ENCODE peak calls at places on chromosomes 13 and 19, in seven cellular contexts. W, L, F, I, Z, D and P are unnamed samples.

GRCh38 chr19:48489608-48490216 is 20.5 kb downstream of the CYTH2 start:
- DNase-seq in W (peak; percentile 64), L (peak; percentile 47), F (peak; percentile 90), I (no peak), Z (peak; percentile 67), D (peak; percentile 55), P (no peak)

GRCh38 chr13:50116430-50116973 is 101.3 kb downstream of the KCNRG start:
- DNase-seq in W (no peak), L (no peak), F (no peak), I (no peak), Z (no peak), D (peak; percentile 53), P (no peak)

GRCh38 chr19:54279441-54279962 is 1.4 kb downstream of the LILRB2 start:
- DNase-seq in W (no peak), L (no peak), F (no peak), I (no peak), Z (no peak), D (no peak), P (no peak)

GRCh38 chr13:30681489-30682242 is 53.7 kb upstream of the ALOX5AP start:
- DNase-seq in W (no peak), L (no peak), F (no peak), I (peak; percentile 52), Z (no peak), D (no peak), P (no peak)

GRCh38 chr13:43799191-43799590 is 12.4 kb upstream of the ENOX1 start:
- DNase-seq in W (no peak), L (no peak), F (no peak), I (no peak), Z (no peak), D (peak; percentile 90), P (no peak)

GRCh38 chr19:38184815-38185214 is 39.2 kb downstream of the DPF1 start:
- DNase-seq in W (no peak), L (no peak), F (no peak), I (no peak), Z (no peak), D (no peak), P (no peak)

GRCh38 chr13:93305886-93306285 is 79.3 kb downstream of the GPC6 start:
- DNase-seq in W (no peak), L (no peak), F (no peak), I (no peak), Z (no peak), D (no peak), P (no peak)

GRCh38 chr13:97058417-97058816 is 64.1 kb upstream of the OXGR1 start:
- DNase-seq in W (no peak), L (no peak), F (no peak), I (no peak), Z (no peak), D (no peak), P (no peak)

GRCh38 chr13:97307882-97308624 is 85.9 kb downstream of the MBNL2 start:
- DNase-seq in W (no peak), L (peak; percentile 81), F (no peak), I (no peak), Z (no peak), D (peak; percentile 30), P (no peak)

GRCh38 chr13:71864981-71865857 is 1.8 kb downstream of the DACH1 start:
- DNase-seq in W (no peak), L (no peak), F (peak; percentile 51), I (no peak), Z (no peak), D (no peak), P (peak; percentile 88)

GRCh38 chr19:49553451-49554271 is 25.9 kb downstream of the RCN3 start:
- DNase-seq in W (no peak), L (peak; percentile 79), F (no peak), I (no peak), Z (no peak), D (peak; percentile 97), P (no peak)

GRCh38 chr19:21135433-21135832 is 6.4 kb upstream of the ZNF431 start:
- DNase-seq in W (no peak), L (no peak), F (no peak), I (no peak), Z (no peak), D (no peak), P (no peak)

GRCh38 chr13:112172017-112172416 is 105.1 kb downstream of the SOX1 start:
- DNase-seq in W (no peak), L (no peak), F (no peak), I (no peak), Z (no peak), D (no peak), P (no peak)

GRCh38 chr13:49733181-49733951 is 42.1 kb upstream of the EBPL start:
- DNase-seq in W (no peak), L (peak; percentile 59), F (no peak), I (no peak), Z (no peak), D (peak; percentile 56), P (no peak)

GRCh38 chr19:39802958-39803357 is 24.3 kb downstream of the LEUTX start:
- DNase-seq in W (no peak), L (no peak), F (no peak), I (no peak), Z (no peak), D (no peak), P (no peak)

GRCh38 chr19:10368101-10368803 is 12.1 kb downstream of the TYK2 start:
- DNase-seq in W (no peak), L (no peak), F (no peak), I (no peak), Z (no peak), D (no peak), P (no peak)

GRCh38 chr19:19329199-19329598 is 8.6 kb downstream of the MAU2 start:
- DNase-seq in W (no peak), L (no peak), F (no peak), I (no peak), Z (no peak), D (no peak), P (no peak)

GRCh38 chr13:38902551-38902950 is 88.1 kb downstream of the STOML3 start:
- DNase-seq in W (no peak), L (no peak), F (no peak), I (no peak), Z (no peak), D (peak; percentile 69), P (no peak)

GRCh38 chr19:35986664-35987570 is 8.1 kb upstream of the SDHAF1 start:
- DNase-seq in W (no peak), L (no peak), F (no peak), I (no peak), Z (no peak), D (no peak), P (no peak)

GRCh38 chr13:61142506-61142905 is 273.1 kb downstream of the PCDH20 start:
- DNase-seq in W (no peak), L (no peak), F (no peak), I (no peak), Z (no peak), D (peak; percentile 91), P (no peak)

DNA sequence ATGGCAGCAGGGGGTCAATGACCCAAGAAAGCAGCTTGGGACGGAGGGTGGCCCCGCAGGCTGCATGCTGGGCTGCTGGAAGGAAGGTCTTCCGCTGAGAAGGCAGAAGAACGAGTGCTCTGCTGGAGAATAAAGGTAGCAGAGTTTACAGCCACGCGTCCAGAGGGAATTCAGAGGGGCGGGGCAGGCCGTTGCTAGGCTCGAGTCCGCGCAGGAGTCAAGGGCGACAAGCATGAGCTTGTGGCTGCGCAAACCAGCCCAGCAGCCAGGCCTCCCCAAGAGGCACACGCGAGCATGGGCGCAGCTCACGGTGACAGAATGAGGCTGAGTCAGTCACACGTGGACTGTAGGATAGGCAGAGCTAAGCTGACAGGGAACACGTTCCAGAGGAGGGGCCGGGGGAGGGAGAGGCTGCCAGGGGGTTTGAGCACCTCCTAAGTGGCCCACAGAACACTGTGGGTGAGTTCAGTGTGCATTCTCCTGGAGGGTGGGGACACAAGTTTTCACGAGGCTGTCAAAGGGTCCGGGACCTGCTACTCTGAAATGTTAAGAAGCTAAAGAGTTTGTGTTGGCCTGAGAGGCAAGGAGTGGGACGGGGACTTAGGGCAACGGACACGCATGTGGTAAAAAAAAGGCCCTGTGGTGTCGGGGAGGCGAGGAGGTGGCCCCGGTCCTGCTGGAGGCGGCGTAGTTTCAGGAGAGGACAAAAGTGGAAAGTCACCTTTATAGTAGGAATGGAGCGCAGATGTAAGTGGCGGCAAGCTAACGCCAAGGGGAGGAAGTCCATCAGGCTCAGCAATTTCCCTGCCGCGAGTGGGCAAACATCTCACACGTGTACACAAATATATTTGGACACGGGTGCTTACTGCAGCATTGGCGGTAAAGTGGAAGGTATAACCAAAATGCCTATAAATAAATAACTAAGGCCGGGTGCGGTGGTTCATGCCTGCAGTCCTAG is 17.7 kb downstream of the RFX2 start:
- DNase-seq in W (peak; percentile 61), L (peak; percentile 56), F (peak; percentile 64), I (peak; percentile 90), Z (no peak), D (peak; percentile 98), P (no peak)
- TF ChIP-seq CTCF in W (peak; percentile 14), L (no peak), F (no peak), I (no peak), Z (no peak), D (peak; percentile 16), P (peak; percentile 43)

GRCh38 chr13:21216332-21216731 is 39.9 kb downstream of the MRPL57 start:
- DNase-seq in W (no peak), L (no peak), F (no peak), I (no peak), Z (no peak), D (no peak), P (no peak)
- TF ChIP-seq CTCF in W (no peak), L (no peak), F (no peak), I (no peak), Z (no peak), D (no peak), P (no peak)

GRCh38 chr19:2210206-2210605 is 25.9 kb downstream of the PLEKHJ1 start:
- DNase-seq in W (no peak), L (no peak), F (no peak), I (no peak), Z (no peak), D (no peak), P (no peak)
- TF ChIP-seq CTCF in W (no peak), L (no peak), F (no peak), I (no peak), Z (no peak), D (no peak), P (no peak)

GRCh38 chr19:30856376-30856775 is 484.2 kb downstream of the ZNF536 start:
- DNase-seq in W (no peak), L (no peak), F (no peak), I (no peak), Z (no peak), D (no peak), P (no peak)

GRCh38 chr19:30854207-30854606 is 482.0 kb downstream of the ZNF536 start:
- DNase-seq in W (no peak), L (no peak), F (no peak), I (no peak), Z (no peak), D (no peak), P (no peak)

GRCh38 chr19:30854661-30855060 is 482.5 kb downstream of the ZNF536 start:
- DNase-seq in W (no peak), L (no peak), F (no peak), I (peak; percentile 9), Z (no peak), D (no peak), P (no peak)

GRCh38 chr19:30856786-30857185 is 484.6 kb downstream of the ZNF536 start:
- DNase-seq in W (no peak), L (no peak), F (no peak), I (peak; percentile 13), Z (no peak), D (no peak), P (no peak)

DNA sequence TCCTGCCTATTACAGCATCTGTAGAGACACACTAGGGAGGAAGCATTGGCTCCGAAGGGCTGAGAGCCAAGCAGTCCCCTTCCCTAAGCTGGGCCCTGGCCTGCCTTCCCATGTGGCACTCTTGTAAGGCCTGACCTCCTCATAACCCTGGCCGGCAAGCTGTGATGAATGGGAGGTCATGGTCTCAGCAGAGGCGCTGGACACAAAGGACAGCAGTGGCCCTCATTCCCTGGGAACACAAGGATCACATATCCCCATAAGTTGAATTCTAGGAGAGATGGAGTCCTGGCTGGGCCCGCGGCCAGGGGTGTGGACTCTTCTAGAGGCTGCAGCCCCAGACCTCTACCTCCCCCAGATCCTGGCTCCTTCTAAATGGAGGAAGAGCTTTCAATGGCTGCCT is 483.3 kb downstream of the ZNF536 start:
- DNase-seq in W (no peak), L (no peak), F (no peak), I (peak; percentile 44), Z (no peak), D (no peak), P (no peak)
- TF ChIP-seq CTCF in W (no peak), L (no peak), F (no peak), I (no peak), Z (no peak), D (no peak), P (no peak)